ENCODE peak calls at places on chromosomes 1 and 21, in six cellular contexts. One of them, this sample, is unnamed.

GRCh38 chr1:211638723-211639122 is 36.7 kb downstream of the NEK2 start:
- DNase-seq in kidney epithelial cell: no peak
- DNase-seq in substantia nigra: no peak
- DNase-seq in naive thymus-derived CD4-positive, alpha-beta T cell: no peak
- DNase-seq in NCI-H1105 treated with DMSO at 0.1 percent for 48 hours: no peak
- DNase-seq in neural crest cell: no peak
- DNase-seq in this sample: peak

GRCh38 chr1:150441121-150441520 is 46.1 kb upstream of the TARS2 start:
- DNase-seq in kidney epithelial cell: no peak
- DNase-seq in substantia nigra: no peak
- DNase-seq in naive thymus-derived CD4-positive, alpha-beta T cell: no peak
- DNase-seq in NCI-H1105 treated with DMSO at 0.1 percent for 48 hours: no peak
- DNase-seq in neural crest cell: no peak
- DNase-seq in this sample: no peak

GRCh38 chr1:77534456-77534855 is 148.0 kb downstream of the ZZZ3 start:
- DNase-seq in kidney epithelial cell: no peak
- DNase-seq in substantia nigra: no peak
- DNase-seq in naive thymus-derived CD4-positive, alpha-beta T cell: no peak
- DNase-seq in NCI-H1105 treated with DMSO at 0.1 percent for 48 hours: no peak
- DNase-seq in neural crest cell: no peak
- DNase-seq in this sample: peak

GRCh38 chr1:207329469-207329868 is 8.0 kb downstream of the CD55 start:
- DNase-seq in kidney epithelial cell: no peak
- DNase-seq in substantia nigra: no peak
- DNase-seq in naive thymus-derived CD4-positive, alpha-beta T cell: no peak
- DNase-seq in NCI-H1105 treated with DMSO at 0.1 percent for 48 hours: no peak
- DNase-seq in neural crest cell: no peak
- DNase-seq in this sample: no peak

GRCh38 chr1:161115132-161115711 is 2.6 kb downstream of the PFDN2 start:
- DNase-seq in kidney epithelial cell: peak
- DNase-seq in substantia nigra: no peak
- DNase-seq in naive thymus-derived CD4-positive, alpha-beta T cell: no peak
- DNase-seq in NCI-H1105 treated with DMSO at 0.1 percent for 48 hours: no peak
- DNase-seq in neural crest cell: no peak
- DNase-seq in this sample: peak

GRCh38 chr1:17198476-17199258 is 6.3 kb upstream of the PADI1 start:
- DNase-seq in kidney epithelial cell: no peak
- DNase-seq in substantia nigra: no peak
- DNase-seq in naive thymus-derived CD4-positive, alpha-beta T cell: no peak
- DNase-seq in NCI-H1105 treated with DMSO at 0.1 percent for 48 hours: no peak
- DNase-seq in neural crest cell: no peak
- DNase-seq in this sample: no peak

GRCh38 chr1:216310776-216311175 is 112.5 kb downstream of the USH2A start:
- DNase-seq in kidney epithelial cell: no peak
- DNase-seq in substantia nigra: peak
- DNase-seq in naive thymus-derived CD4-positive, alpha-beta T cell: no peak
- DNase-seq in NCI-H1105 treated with DMSO at 0.1 percent for 48 hours: peak
- DNase-seq in neural crest cell: peak
- DNase-seq in this sample: peak

GRCh38 chr21:41369915-41370839 is 8.3 kb downstream of the MX2 start:
- DNase-seq in kidney epithelial cell: no peak
- DNase-seq in substantia nigra: no peak
- DNase-seq in naive thymus-derived CD4-positive, alpha-beta T cell: peak
- DNase-seq in NCI-H1105 treated with DMSO at 0.1 percent for 48 hours: peak
- DNase-seq in neural crest cell: no peak
- DNase-seq in this sample: no peak

GRCh38 chr1:172909606-172910326 is 141.0 kb downstream of the TNFSF18 start:
- DNase-seq in kidney epithelial cell: peak
- DNase-seq in substantia nigra: no peak
- DNase-seq in naive thymus-derived CD4-positive, alpha-beta T cell: no peak
- DNase-seq in NCI-H1105 treated with DMSO at 0.1 percent for 48 hours: no peak
- DNase-seq in neural crest cell: no peak
- DNase-seq in this sample: peak

GRCh38 chr21:37001446-37001845 is 5.1 kb upstream of the RIPPLY3 start:
- DNase-seq in kidney epithelial cell: no peak
- DNase-seq in substantia nigra: no peak
- DNase-seq in naive thymus-derived CD4-positive, alpha-beta T cell: no peak
- DNase-seq in NCI-H1105 treated with DMSO at 0.1 percent for 48 hours: no peak
- DNase-seq in neural crest cell: no peak
- DNase-seq in this sample: peak

GRCh38 chr1:169809370-169810095 is 14.8 kb upstream of the METTL18 start:
- DNase-seq in kidney epithelial cell: peak
- DNase-seq in substantia nigra: no peak
- DNase-seq in naive thymus-derived CD4-positive, alpha-beta T cell: peak
- DNase-seq in NCI-H1105 treated with DMSO at 0.1 percent for 48 hours: peak
- DNase-seq in neural crest cell: peak
- DNase-seq in this sample: peak

GRCh38 chr1:84300501-84300900 is 1.0 kb upstream of the SAMD13 start:
- DNase-seq in kidney epithelial cell: no peak
- DNase-seq in substantia nigra: no peak
- DNase-seq in naive thymus-derived CD4-positive, alpha-beta T cell: no peak
- DNase-seq in NCI-H1105 treated with DMSO at 0.1 percent for 48 hours: no peak
- DNase-seq in neural crest cell: no peak
- DNase-seq in this sample: no peak

GRCh38 chr1:21072721-21073120 is 104.0 kb downstream of the EIF4G3 start:
- DNase-seq in kidney epithelial cell: no peak
- DNase-seq in substantia nigra: no peak
- DNase-seq in naive thymus-derived CD4-positive, alpha-beta T cell: no peak
- DNase-seq in NCI-H1105 treated with DMSO at 0.1 percent for 48 hours: no peak
- DNase-seq in neural crest cell: no peak
- DNase-seq in this sample: peak

GRCh38 chr1:241810769-241811402 is 37.1 kb upstream of the EXO1 start:
- DNase-seq in kidney epithelial cell: no peak
- DNase-seq in substantia nigra: no peak
- DNase-seq in naive thymus-derived CD4-positive, alpha-beta T cell: no peak
- DNase-seq in NCI-H1105 treated with DMSO at 0.1 percent for 48 hours: no peak
- DNase-seq in neural crest cell: no peak
- DNase-seq in this sample: no peak

GRCh38 chr1:14602131-14602530 is 3.6 kb downstream of the KAZN start:
- DNase-seq in kidney epithelial cell: peak
- DNase-seq in substantia nigra: peak
- DNase-seq in naive thymus-derived CD4-positive, alpha-beta T cell: no peak
- DNase-seq in NCI-H1105 treated with DMSO at 0.1 percent for 48 hours: no peak
- DNase-seq in neural crest cell: no peak
- DNase-seq in this sample: peak

GRCh38 chr1:28792644-28793121 is 19.3 kb upstream of the OPRD1 start:
- DNase-seq in kidney epithelial cell: no peak
- DNase-seq in substantia nigra: no peak
- DNase-seq in naive thymus-derived CD4-positive, alpha-beta T cell: no peak
- DNase-seq in NCI-H1105 treated with DMSO at 0.1 percent for 48 hours: peak
- DNase-seq in neural crest cell: no peak
- DNase-seq in this sample: no peak

GRCh38 chr1:90717665-90718410 is 736 bp upstream of the BARHL2 start:
- DNase-seq in kidney epithelial cell: no peak
- DNase-seq in substantia nigra: no peak
- DNase-seq in naive thymus-derived CD4-positive, alpha-beta T cell: no peak
- DNase-seq in NCI-H1105 treated with DMSO at 0.1 percent for 48 hours: no peak
- DNase-seq in neural crest cell: no peak
- DNase-seq in this sample: peak

GRCh38 chr1:19367584-19368041 is 55.5 kb downstream of the SLC66A1 start:
- DNase-seq in kidney epithelial cell: no peak
- DNase-seq in substantia nigra: no peak
- DNase-seq in naive thymus-derived CD4-positive, alpha-beta T cell: no peak
- DNase-seq in NCI-H1105 treated with DMSO at 0.1 percent for 48 hours: no peak
- DNase-seq in neural crest cell: no peak
- DNase-seq in this sample: no peak

GRCh38 chr1:10698726-10699469 is 97.5 kb downstream of the CASZ1 start:
- DNase-seq in kidney epithelial cell: no peak
- DNase-seq in substantia nigra: no peak
- DNase-seq in naive thymus-derived CD4-positive, alpha-beta T cell: no peak
- DNase-seq in NCI-H1105 treated with DMSO at 0.1 percent for 48 hours: no peak
- DNase-seq in neural crest cell: no peak
- DNase-seq in this sample: no peak

This sample was measured in GM23248.